ENCODE peak calls at places on chromosomes 7 and 10, in ten cellular contexts. W, G, H, Q, D, Z, S, P, A and M are unnamed samples.

GRCh38 chr7:101557421-101557820 is 71.7 kb downstream of the MYL10 start:
- DNase-seq in W (no peak), G (no peak), H (peak; percentile 1), Q (no peak), D (peak; percentile 15), Z (no peak), S (no peak), P (no peak), A (no peak), M (peak; percentile 6)

GRCh38 chr10:80444646-80445319 is 9.3 kb upstream of the TSPAN14 start:
- DNase-seq in W (peak; percentile 16), G (peak; percentile 89), H (peak; percentile 63), Q (peak; percentile 87), D (peak; percentile 65), Z (peak; percentile 71), S (peak; percentile 78), P (peak; percentile 80), A (peak; percentile 79), M (no peak)

GRCh38 chr10:82041018-82041417 is 166.0 kb downstream of the NRG3 start:
- DNase-seq in W (no peak), G (no peak), H (no peak), Q (no peak), D (no peak), Z (no peak), S (no peak), P (no peak), A (no peak), M (no peak)

GRCh38 chr10:63573068-63573697 is 52.0 kb downstream of the REEP3 start:
- DNase-seq in W (no peak), G (no peak), H (no peak), Q (peak; percentile 93), D (no peak), Z (no peak), S (no peak), P (peak; percentile 14), A (no peak), M (no peak)

GRCh38 chr10:102931643-102932042 is 13.5 kb downstream of the CNNM2 start:
- DNase-seq in W (no peak), G (no peak), H (no peak), Q (no peak), D (no peak), Z (no peak), S (no peak), P (no peak), A (no peak), M (no peak)

GRCh38 chr7:153152786-153153185 is 393.2 kb downstream of the ACTR3B start:
- DNase-seq in W (no peak), G (no peak), H (no peak), Q (no peak), D (no peak), Z (no peak), S (no peak), P (no peak), A (no peak), M (no peak)

GRCh38 chr10:3406556-3406955 is 234.0 kb upstream of the PITRM1 start:
- DNase-seq in W (no peak), G (no peak), H (no peak), Q (no peak), D (no peak), Z (no peak), S (no peak), P (no peak), A (no peak), M (no peak)

GRCh38 chr7:6648066-6648814 is 11.1 kb downstream of the ZNF316 start:
- DNase-seq in W (no peak), G (no peak), H (no peak), Q (no peak), D (no peak), Z (no peak), S (no peak), P (no peak), A (no peak), M (no peak)

GRCh38 chr10:102675887-102676616 is 31.8 kb downstream of the TRIM8 start:
- DNase-seq in W (no peak), G (no peak), H (no peak), Q (peak; percentile 91), D (no peak), Z (no peak), S (no peak), P (peak; percentile 72), A (peak; percentile 70), M (peak; percentile 67)

GRCh38 chr10:71761105-71761511 is 12.2 kb downstream of the VSIR start:
- DNase-seq in W (no peak), G (no peak), H (no peak), Q (no peak), D (no peak), Z (no peak), S (no peak), P (no peak), A (no peak), M (no peak)

GRCh38 chr7:494261-494687 is 25.4 kb downstream of the PDGFA start:
- DNase-seq in W (no peak), G (peak; percentile 74), H (no peak), Q (no peak), D (no peak), Z (no peak), S (no peak), P (no peak), A (peak; percentile 61), M (no peak)

GRCh38 chr10:27838291-27838690 is 92.7 kb upstream of the MKX start:
- DNase-seq in W (no peak), G (no peak), H (no peak), Q (no peak), D (no peak), Z (no peak), S (no peak), P (peak; percentile 26), A (no peak), M (no peak)

DNA sequence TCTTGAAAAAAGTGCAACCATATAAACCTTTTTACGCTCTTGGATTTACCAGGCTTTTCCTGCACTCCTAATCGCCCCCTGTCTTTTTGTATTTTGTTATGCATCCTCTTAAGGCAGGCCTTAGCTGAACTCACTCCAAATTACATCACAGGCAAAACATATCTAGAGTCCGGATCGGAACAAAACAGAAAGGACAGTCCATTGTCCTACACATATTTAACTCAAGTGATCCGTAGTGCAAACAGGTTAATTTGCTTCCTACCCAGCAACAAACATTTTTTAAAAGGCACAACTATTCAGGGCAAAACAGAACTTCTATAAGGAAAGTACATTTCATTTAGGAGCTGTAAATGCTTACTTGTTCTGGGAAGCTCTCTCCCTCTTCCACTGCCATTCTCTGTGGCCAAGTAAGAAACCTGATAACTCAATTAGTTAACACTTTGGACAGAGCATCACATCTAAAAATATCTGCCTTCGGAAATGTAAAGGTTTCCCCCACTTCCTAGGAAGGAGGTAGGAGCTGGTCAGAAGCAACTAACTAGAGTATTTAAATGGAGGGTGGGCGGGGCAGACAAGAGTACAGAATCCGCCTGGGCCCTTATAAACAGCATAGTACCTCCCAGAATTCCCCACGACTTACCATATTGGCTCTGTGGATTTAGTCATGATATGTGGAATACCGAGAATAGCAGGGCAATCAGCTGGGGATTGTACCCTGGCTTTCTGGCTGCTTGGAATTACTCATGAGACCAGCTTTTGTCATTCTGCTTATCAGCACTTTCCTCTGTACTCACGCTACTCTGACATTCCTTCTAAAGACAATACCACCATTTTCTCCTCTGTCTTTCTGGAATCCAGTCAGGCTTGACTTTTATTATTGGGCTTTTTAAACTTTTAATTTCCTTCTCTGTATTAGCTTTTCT is 89.5 kb downstream of the ANK3 start:
- DNase-seq in W (no peak), G (no peak), H (no peak), Q (no peak), D (peak; percentile 64), Z (no peak), S (peak; percentile 58), P (no peak), A (no peak), M (no peak)
- H3K27ac ChIP-seq in W (peak overlapping the region; percentile 71), G (no peak overlapping the region), H (no peak overlapping the region), Q (no peak overlapping the region), D (peak overlapping the region; percentile 6), Z (no peak overlapping the region), S (peak overlapping the region; percentile 79), P (no peak overlapping the region), A (no peak overlapping the region), M (no peak overlapping the region)

DNA sequence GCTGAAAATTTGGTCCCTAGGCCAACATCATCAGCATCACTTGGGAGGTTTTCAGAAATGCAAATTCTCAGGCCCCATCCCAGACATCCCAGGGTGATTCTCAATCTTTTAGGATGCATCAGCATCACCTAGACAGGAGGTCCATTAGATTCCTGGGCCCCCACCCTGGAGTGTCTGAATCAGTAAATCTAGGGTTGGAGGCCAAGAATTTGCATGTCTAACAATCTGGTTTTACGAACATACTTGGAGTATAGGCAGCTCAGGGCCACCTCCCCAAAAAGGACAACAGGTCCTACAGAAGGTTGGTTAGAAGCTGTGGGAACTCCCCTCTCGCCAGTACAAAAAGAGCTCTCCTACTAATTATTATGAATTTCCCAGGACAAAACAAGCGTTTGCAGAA is 15.5 kb downstream of the ZC3HAV1 start:
- DNase-seq in W (no peak), G (no peak), H (no peak), Q (no peak), D (no peak), Z (no peak), S (no peak), P (no peak), A (no peak), M (no peak)
- H3K4me1 ChIP-seq in W (peaks cover 85% of the 10 kb centered on the region), G (peaks cover 16% of the 10 kb centered on the region), H (no peaks in the 10 kb centered on the region), Q (no peaks in the 10 kb centered on the region), D (peaks cover 9% of the 10 kb centered on the region), Z (no peaks in the 10 kb centered on the region), S (peaks cover 11% of the 10 kb centered on the region), P (peaks cover 4% of the 10 kb centered on the region), A (peaks cover 7% of the 10 kb centered on the region), M (peaks cover 59% of the 10 kb centered on the region)

GRCh38 chr7:37956791-37957190 is 36.4 kb downstream of the EPDR1 start:
- DNase-seq in W (no peak), G (no peak), H (no peak), Q (no peak), D (no peak), Z (no peak), S (no peak), P (no peak), A (no peak), M (no peak)
- H3K27ac ChIP-seq in W (no peak overlapping the region), G (no peak overlapping the region), H (no peak overlapping the region), Q (no peak overlapping the region), D (no peak overlapping the region), Z (no peak overlapping the region), S (no peak overlapping the region), P (no peak overlapping the region), A (no peak overlapping the region), M (no peak overlapping the region)

GRCh38 chr10:62543981-62544380 is 169.8 kb downstream of the ZNF365 start:
- DNase-seq in W (no peak), G (no peak), H (no peak), Q (peak; percentile 5), D (no peak), Z (no peak), S (no peak), P (no peak), A (no peak), M (no peak)

GRCh38 chr10:62545667-62546066 is 171.5 kb downstream of the ZNF365 start:
- DNase-seq in W (no peak), G (no peak), H (no peak), Q (peak; percentile 48), D (no peak), Z (no peak), S (peak; percentile 20), P (peak; percentile 97), A (peak; percentile 71), M (no peak)

GRCh38 chr10:62541811-62542210 is 167.6 kb downstream of the ZNF365 start:
- DNase-seq in W (no peak), G (no peak), H (peak; percentile 24), Q (no peak), D (no peak), Z (no peak), S (peak; percentile 27), P (no peak), A (peak; percentile 76), M (peak; percentile 59)

GRCh38 chr10:62545155-62545554 is 171.0 kb downstream of the ZNF365 start:
- DNase-seq in W (no peak), G (no peak), H (no peak), Q (no peak), D (no peak), Z (no peak), S (no peak), P (no peak), A (no peak), M (no peak)

GRCh38 chr10:62543566-62543965 is 169.4 kb downstream of the ZNF365 start:
- DNase-seq in W (no peak), G (no peak), H (no peak), Q (no peak), D (no peak), Z (no peak), S (no peak), P (no peak), A (no peak), M (no peak)
- H3K4me1 ChIP-seq in W (no peaks in the 10 kb centered on the region), G (no peaks in the 10 kb centered on the region), H (no peaks in the 10 kb centered on the region), Q (peaks cover 2% of the 10 kb centered on the region), D (no peaks in the 10 kb centered on the region), Z (no peaks in the 10 kb centered on the region), S (no peaks in the 10 kb centered on the region), P (peaks cover 22% of the 10 kb centered on the region), A (no peaks in the 10 kb centered on the region), M (peaks cover 5% of the 10 kb centered on the region)